ENCODE peak calls at places on chromosomes 7 and 10, in seven cellular contexts. H is activated T-cell treated with anti-CD3 and anti-CD28 coated beads for 1 hour; W is C1 segment of cervical spinal cord; A is activated CD8-positive, alpha-beta memory T cell treated with anti-CD3 and anti-CD28 coated beads, Interleukin-2, amount 50 U/mL, for 48 hours; P is ureter; M is stimulated activated CD4-positive, alpha-beta T cell treated with anti-CD3 and anti-CD28 coated beads, Interleukin-2, amount 100 ng/mL, for 48 hours; B is RWPE1. V is an unnamed sample.

GRCh38 chr7:37284805-37285211 is 163.9 kb downstream of the ELMO1 start:
- DNase-seq in P (peak), A (peak), B (no peak), W (peak), M (peak), H (peak), V (no peak)

GRCh38 chr7:70420263-70420662 is 711.7 kb upstream of the GALNT17 start:
- DNase-seq in M (no peak), B (no peak), A (no peak), W (no peak), P (no peak), H (no peak), V (no peak)

GRCh38 chr7:128932862-128933821 is 4.6 kb upstream of the IRF5 start:
- DNase-seq in B (no peak), W (peak), P (no peak), H (no peak), A (no peak), M (peak), V (no peak)

GRCh38 chr10:695396-695795 is 5.9 kb upstream of the DIP2C start:
- DNase-seq in B (no peak), M (no peak), W (no peak), A (no peak), P (no peak), H (no peak), V (no peak)

GRCh38 chr7:131203291-131203976 is 124.2 kb upstream of the MKLN1 start:
- DNase-seq in W (no peak), A (no peak), B (no peak), H (no peak), P (peak), M (no peak), V (no peak)

GRCh38 chr10:50396491-50397311 is 145.4 kb upstream of the ASAH2 start:
- DNase-seq in P (no peak), A (no peak), M (peak), W (no peak), B (no peak), H (no peak), V (no peak)

GRCh38 chr10:5252177-5253037 is 55.8 kb downstream of the AKR1C4 start:
- DNase-seq in H (no peak), B (no peak), A (no peak), W (no peak), M (no peak), P (no peak), V (no peak)

GRCh38 chr10:46525177-46525823 is 31.2 kb downstream of the GPRIN2 start:
- DNase-seq in A (peak), W (no peak), P (no peak), H (no peak), M (no peak), B (peak), V (no peak)

GRCh38 chr7:130151591-130152269 is 53.5 kb downstream of the TMEM209 start:
- DNase-seq in M (peak), H (no peak), A (peak), B (no peak), P (no peak), W (no peak), V (no peak)